ENCODE peak calls at places on chromosomes 7 and 10, in five cellular contexts. X is T-helper 1 cell, J is hepatocyte, P is fibroblast of the aortic adventitia, K is BJ. G is an unnamed sample.

GRCh38 chr10:125929613-125930012 is 33.2 kb downstream of the FANK1 start:
- DNase-seq in X (no peak), J (peak), P (no peak), K (no peak), G (no peak)

GRCh38 chr10:70772627-70773026 is 12.6 kb downstream of the TBATA start:
- DNase-seq in X (no peak), J (no peak), P (no peak), K (no peak), G (no peak)

GRCh38 chr10:79073784-79074432 is 5.1 kb downstream of the ZMIZ1 start:
- DNase-seq in X (no peak), J (peak), P (peak), K (no peak), G (no peak)

GRCh38 chr7:26850193-26850651 is 14.2 kb downstream of the SKAP2 start:
- DNase-seq in X (no peak), J (no peak), P (no peak), K (no peak), G (no peak)

GRCh38 chr10:49395741-49396665 is at the start of gene DRGX:
- DNase-seq in X (no peak), J (no peak), P (no peak), K (no peak), G (no peak)

GRCh38 chr7:17186745-17187144 is 111.7 kb upstream of the AHR start:
- DNase-seq in X (no peak), J (no peak), P (no peak), K (no peak), G (no peak)

GRCh38 chr7:70582921-70583895 is 548.7 kb upstream of the GALNT17 start:
- DNase-seq in X (no peak), J (no peak), P (no peak), K (no peak), G (no peak)

GRCh38 chr10:110672580-110672919 is 28.4 kb downstream of the RBM20 start:
- DNase-seq in X (no peak), J (no peak), P (no peak), K (no peak), G (no peak)

GRCh38 chr10:35270100-35270499 is 66.2 kb upstream of the CCNY start:
- DNase-seq in X (no peak), J (no peak), P (no peak), K (no peak), G (no peak)

GRCh38 chr7:727104-727805 is at the start of gene PRKAR1B:
- DNase-seq in X (no peak), J (peak), P (no peak), K (no peak), G (no peak)

GRCh38 chr10:22434521-22434920 is 89.2 kb downstream of the SPAG6 start:
- DNase-seq in X (no peak), J (no peak), P (no peak), K (no peak), G (no peak)

GRCh38 chr7:140521426-140521825 is 42.1 kb upstream of the MKRN1 start:
- DNase-seq in X (no peak), J (no peak), P (no peak), K (no peak), G (no peak)

GRCh38 chr7:69360913-69361312 is 237.4 kb upstream of the AUTS2 start:
- DNase-seq in X (no peak), J (no peak), P (no peak), K (no peak), G (no peak)

GRCh38 chr10:11245981-11246590 is 228.4 kb downstream of the CELF2 start:
- DNase-seq in X (no peak), J (no peak), P (no peak), K (no peak), G (no peak)

GRCh38 chr10:69965086-69965485 is 87.6 kb upstream of the MACROH2A2 start:
- DNase-seq in X (no peak), J (no peak), P (no peak), K (no peak), G (no peak)